ENCODE peak calls at places on chromosomes 2 and 18, in five cellular contexts. U is esophagus muscularis mucosa, S is pancreas, I is hepatocyte, V is IMR-90. Q is an unnamed sample. For H3K9me3 and H3K27me3, the result is how much of the 10 kb centered on the place peaks cover.

GRCh38 chr2:199958014-199958413 is 2.6 kb downstream of the MAIP1 start:
- DNase-seq in V (no peak), I (no peak), S (no peak), U (no peak), Q (no peak)

GRCh38 chr2:203861607-203862006 is 6.0 kb upstream of the CTLA4 start:
- DNase-seq in S (no peak), U (no peak), V (no peak), I (no peak), Q (no peak)

GRCh38 chr18:6741290-6741689 is 11.8 kb downstream of the ARHGAP28 start:
- DNase-seq in U (no peak), I (peak), V (peak), S (no peak), Q (no peak)

GRCh38 chr2:129709956-129710598 is 269.4 kb upstream of the RAB6C start:
- DNase-seq in I (no peak), S (no peak), V (no peak), U (peak), Q (no peak)

GRCh38 chr2:138421315-138421970 is 80.1 kb upstream of the SPOPL start:
- DNase-seq in V (peak), S (no peak), I (peak), U (no peak), Q (no peak)

GRCh38 chr2:134433934-134434333 is 180.1 kb downstream of the MGAT5 start:
- DNase-seq in S (no peak), I (no peak), V (no peak), U (no peak), Q (no peak)

GRCh38 chr2:178397002-178397605 is 53.9 kb downstream of the PRKRA start:
- DNase-seq in I (peak), U (no peak), S (no peak), V (peak), Q (no peak)

GRCh38 chr2:166331468-166331867 is 44.3 kb downstream of the SCN9A start:
- DNase-seq in U (no peak), I (no peak), S (no peak), V (peak), Q (no peak)

GRCh38 chr2:108325756-108326155 is 37.1 kb downstream of the SULT1C2 start:
- DNase-seq in U (peak), I (no peak), V (peak), S (no peak), Q (no peak)

GRCh38 chr2:182068811-182069210 is 83.2 kb downstream of the PPP1R1C start:
- DNase-seq in U (no peak), V (no peak), I (no peak), S (no peak), Q (no peak)

GRCh38 chr2:46803911-46804670 is 111.5 kb downstream of the MCFD2 start:
- DNase-seq in V (peak), S (no peak), I (no peak), U (peak), Q (peak)

GRCh38 chr2:240999873-241000541 is 1.6 kb downstream of the SNED1 start:
- DNase-seq in V (no peak), I (no peak), U (no peak), S (no peak), Q (peak)

GRCh38 chr2:225894240-225894980 is 494.9 kb downstream of the NYAP2 start:
- DNase-seq in S (no peak), U (no peak), I (peak), V (peak), Q (no peak)

GRCh38 chr2:153595939-153596338 is 117.4 kb upstream of the RPRM start:
- DNase-seq in U (no peak), V (no peak), I (no peak), S (no peak), Q (no peak)

GRCh38 chr18:65587491-65587890 is 163.3 kb upstream of the CDH7 start:
- DNase-seq in I (no peak), U (no peak), S (no peak), V (no peak), Q (no peak)

GRCh38 chr2:106296182-106296815 is 102.2 kb upstream of the UXS1 start:
- DNase-seq in U (peak), V (no peak), S (no peak), I (no peak), Q (no peak)

GRCh38 chr2:72270556-72271275 is 123.1 kb upstream of the CYP26B1 start:
- DNase-seq in S (no peak), I (no peak), U (no peak), V (no peak), Q (no peak)

GRCh38 chr2:9266711-9267110 is 60.1 kb downstream of the ASAP2 start:
- DNase-seq in I (no peak), S (no peak), V (no peak), U (no peak), Q (no peak)

GRCh38 chr2:223993634-223994232 is 36.5 kb downstream of the MRPL44 start:
- DNase-seq in S (peak), I (peak), U (no peak), V (peak), Q (no peak)

GRCh38 chr2:207767461-207768167 is 2.1 kb downstream of the FZD5 start:
- DNase-seq in U (no peak), I (peak), V (no peak), S (peak), Q (no peak)

GRCh38 chr18:65746936-65747335 is 3.9 kb upstream of the CDH7 start:
- DNase-seq in S (no peak), I (no peak), U (no peak), V (no peak), Q (no peak)

DNA sequence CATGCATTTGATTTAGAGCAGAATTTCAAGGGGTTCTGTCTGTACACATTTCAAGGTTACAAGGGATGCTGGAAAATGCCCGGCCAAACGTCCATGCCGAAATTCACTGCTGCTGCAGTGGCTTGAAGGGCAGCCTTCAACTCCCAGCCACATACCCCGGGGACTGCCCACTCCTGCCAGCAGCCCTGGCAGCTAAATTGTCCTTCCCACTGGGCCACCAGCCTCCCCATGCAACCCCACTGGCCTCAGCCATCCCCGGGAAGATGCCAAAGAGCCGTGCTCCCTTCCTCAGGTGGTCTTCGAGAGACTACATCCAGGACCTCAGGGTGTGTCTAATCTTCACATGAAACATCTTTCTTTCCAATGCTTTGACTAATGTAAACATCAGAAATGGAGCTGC is 478.7 kb upstream of the MYT1L start:
- DNase-seq in U (no peak), V (no peak), I (no peak), S (no peak), Q (peak)
- H3K9me3 ChIP-seq in U (under half), V (under half), I (under half), S (under half), Q (under half)

DNA sequence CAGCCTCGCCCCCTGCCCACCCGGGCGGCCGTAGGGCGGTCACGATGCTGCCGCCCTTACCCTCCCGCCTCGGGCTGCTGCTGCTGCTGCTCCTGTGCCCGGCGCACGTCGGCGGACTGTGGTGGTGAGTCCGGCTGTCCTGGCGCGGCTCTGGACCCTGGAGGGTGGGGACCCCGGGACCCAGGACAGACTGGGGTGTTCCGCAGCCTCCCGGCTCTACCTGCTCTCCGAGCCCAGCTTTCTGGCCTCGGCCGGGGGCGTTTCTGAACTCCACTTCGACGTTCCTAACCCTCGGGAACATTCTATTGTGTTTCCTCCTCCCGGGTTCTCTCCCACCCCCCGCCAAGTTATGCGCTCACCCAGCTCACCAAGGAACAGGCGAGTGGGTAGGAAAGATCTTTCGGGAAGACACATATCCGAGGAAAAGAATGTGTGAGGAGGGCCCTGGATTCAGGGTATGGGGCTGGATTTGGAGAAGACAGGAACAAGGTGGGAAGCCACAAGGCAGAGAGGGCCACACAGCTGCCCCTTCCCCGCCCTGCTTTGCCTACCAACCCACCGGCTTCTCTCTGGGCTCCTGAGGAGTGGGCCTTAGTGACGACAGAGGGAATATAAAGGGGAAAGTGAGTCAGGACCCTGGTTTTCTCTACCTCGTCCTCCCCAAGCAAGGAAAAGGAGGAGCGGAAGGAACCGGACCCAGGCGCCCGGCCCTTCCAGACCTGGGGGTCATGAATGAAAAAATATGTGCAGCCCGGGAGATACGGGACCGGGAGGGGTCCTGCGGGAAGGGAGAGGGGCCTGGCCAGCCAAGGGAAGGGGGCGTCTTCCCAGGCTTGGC is 608 bp downstream of the WNT6 start:
- DNase-seq in S (no peak), I (no peak), V (no peak), U (no peak), Q (no peak)
- H3K27me3 ChIP-seq in S (under half), I (half or more), V (half or more), U (under half), Q (under half)

DNA sequence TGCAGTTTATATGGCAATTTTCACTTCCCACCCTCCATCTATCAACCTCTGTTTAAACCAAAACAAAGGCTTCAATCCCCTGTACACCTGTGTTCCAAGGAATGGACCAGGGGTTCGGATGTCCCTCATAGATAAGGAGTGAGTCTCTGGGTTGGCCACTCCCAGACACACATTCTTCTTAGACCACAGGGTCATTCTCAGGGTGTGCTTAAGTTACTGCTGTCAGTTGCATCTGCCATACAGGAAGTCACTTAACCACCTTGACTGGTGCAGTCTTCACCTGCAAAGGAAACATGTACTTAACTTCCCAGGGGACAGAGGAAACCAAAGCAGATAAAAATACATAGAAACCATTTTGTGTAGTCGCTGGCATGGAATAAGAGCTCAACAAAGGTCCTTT is 151.0 kb upstream of the NDUFV2 start:
- DNase-seq in S (no peak), V (no peak), I (no peak), U (no peak), Q (no peak)
- H3K4me3 ChIP-seq in S (no peak), V (no peak), I (no peak), U (no peak), Q (no peak)

GRCh38 chr2:172819943-172820342 is 84.3 kb downstream of the RAPGEF4 start:
- DNase-seq in I (no peak), S (no peak), V (no peak), U (no peak), Q (no peak)

GRCh38 chr2:172813314-172813888 is 77.8 kb downstream of the RAPGEF4 start:
- DNase-seq in V (peak), U (no peak), S (no peak), I (peak), Q (no peak)

GRCh38 chr2:172822585-172822984 is 86.9 kb downstream of the RAPGEF4 start:
- DNase-seq in I (no peak), U (no peak), S (no peak), V (no peak), Q (no peak)

GRCh38 chr2:172821370-172822338 is 86.0 kb downstream of the RAPGEF4 start:
- DNase-seq in U (no peak), S (no peak), V (peak), I (no peak), Q (no peak)

DNA sequence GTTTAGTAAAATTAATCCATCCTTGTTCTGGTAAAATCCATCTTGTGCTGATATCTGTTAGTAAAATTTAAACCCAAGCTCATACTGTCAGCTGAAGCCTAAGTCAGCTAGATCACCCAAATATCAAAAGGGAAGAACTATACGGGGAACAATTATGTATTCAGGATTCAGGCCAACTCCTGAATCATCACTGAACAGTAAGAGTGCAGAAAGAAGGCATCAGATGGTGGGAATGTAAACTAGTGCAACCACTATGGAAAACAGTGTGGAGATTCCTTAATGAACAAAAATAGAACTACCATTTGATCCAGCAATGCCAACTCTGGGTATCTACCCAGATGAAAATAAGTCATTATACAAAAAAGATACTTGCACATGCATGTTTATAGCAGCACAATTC is 81.8 kb downstream of the RAPGEF4 start:
- DNase-seq in V (peak), U (no peak), S (no peak), I (no peak), Q (no peak)
- H3K9me3 ChIP-seq in V (under half), U (under half), S (under half), I (under half), Q (under half)

DNA sequence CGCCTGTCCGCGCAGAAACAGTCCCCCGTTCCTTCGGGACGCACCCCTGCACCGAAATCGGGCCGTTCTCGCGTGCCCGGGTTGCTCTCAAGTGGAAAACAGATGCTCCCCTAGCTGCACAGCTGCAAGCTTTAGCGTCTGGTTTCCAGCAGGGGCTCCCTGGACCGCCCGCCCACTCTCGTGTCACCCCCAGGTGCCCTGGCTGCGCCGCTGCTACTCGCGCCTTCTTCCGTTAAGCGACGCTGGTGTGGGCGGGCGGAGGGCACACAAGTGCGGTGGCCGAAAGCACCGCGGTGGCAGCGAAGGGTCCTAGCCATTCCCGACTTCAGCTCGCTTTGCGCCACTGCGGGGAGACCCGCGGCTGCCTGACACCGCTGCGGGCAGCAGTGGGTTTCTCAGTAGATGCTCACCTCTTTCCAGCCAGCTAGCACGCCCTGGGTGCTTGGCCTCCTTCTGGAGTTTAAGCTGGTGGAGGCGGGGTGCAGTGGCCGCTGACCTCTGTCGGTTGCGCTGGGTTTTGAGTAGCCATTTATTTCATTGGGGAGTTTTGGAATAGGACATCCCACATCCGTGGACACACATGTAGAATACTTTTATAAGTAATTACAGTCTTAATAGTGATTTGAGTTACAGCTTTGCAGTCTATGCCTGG is 806 bp downstream of the ZNF407 start:
- DNase-seq in U (peak), I (peak), S (peak), V (peak), Q (no peak)
- H3K27me3 ChIP-seq in U (under half), I (under half), S (under half), V (under half), Q (under half)

DNA sequence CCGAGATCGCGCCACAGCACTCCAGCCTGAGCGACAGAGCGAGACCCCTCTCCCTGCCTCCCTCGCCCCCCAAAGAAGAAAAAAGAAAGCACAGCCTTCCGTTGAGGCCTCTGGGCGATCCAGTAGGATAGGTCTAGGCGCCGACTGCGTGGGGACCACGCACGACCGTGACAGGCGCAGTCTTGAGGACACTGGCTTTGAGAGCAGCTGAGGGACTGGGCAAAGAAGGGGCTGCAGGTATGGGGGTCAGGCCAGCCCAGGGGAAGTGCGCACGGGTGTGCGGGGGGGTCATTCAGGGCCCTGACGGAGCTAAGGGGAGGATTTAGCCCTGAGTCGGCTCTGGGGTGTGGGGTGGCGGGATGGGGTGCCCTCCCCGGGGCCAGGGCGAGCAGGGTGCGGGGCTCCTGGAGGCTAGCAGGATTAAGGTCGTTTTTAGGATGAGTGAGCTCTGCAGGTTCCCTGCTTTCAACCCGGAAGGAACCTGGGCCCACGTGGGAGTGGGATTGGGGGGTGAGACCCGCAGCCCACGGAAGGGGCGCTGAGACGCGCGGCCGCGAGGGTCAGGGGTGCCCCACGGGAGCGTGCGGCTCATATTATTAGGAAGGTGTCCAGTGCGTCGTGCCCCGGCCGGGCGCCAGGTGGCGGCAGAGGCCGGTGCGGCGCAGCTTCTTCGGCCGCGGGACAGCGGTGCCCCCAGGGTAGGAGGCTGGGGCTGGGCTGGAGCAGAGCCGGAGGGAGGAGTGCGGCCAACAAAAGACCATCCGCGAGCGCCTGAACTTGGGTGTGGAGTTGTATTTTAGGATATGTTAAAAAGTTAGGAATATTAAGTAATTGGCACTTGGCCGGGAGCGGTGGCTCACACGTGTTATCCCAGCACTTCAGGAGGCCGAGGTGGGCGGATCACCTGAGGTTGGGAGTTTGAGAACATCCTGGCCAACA is 20.5 kb upstream of the ZNF236 start:
- DNase-seq in S (peak), U (no peak), I (peak), V (peak), Q (no peak)
- H3K4me3 ChIP-seq in S (no peak), U (peak), I (no peak), V (peak), Q (peak)

DNA sequence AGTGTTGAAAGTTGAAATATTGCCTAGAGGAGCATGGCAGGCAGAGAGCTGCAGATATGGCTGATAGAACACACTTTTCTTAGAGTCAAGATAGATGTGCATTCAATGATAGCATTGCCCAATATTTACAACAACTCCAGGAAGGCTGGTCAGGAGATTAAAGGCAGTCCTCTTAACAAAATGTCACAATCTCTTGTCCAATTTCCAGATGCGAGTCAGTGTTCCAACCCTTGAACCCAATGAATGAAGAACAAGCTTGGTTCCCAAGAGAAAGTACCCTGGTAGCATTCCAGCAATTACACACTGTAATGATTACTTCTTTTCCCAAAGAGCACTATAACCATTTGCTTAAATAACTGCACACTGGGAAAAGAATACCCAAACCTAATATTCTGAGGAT is 839.4 kb upstream of the VRK2 start:
- DNase-seq in S (no peak), I (no peak), U (no peak), V (no peak), Q (no peak)
- H3K9me3 ChIP-seq in S (under half), I (under half), U (under half), V (under half), Q (under half)

GRCh38 chr2:219525533-219526232 is 11.4 kb downstream of the ASIC4 start:
- DNase-seq in U (no peak), I (peak), V (no peak), S (no peak), Q (no peak)

GRCh38 chr2:219527076-219527394 is 12.8 kb downstream of the ASIC4 start:
- DNase-seq in S (no peak), V (no peak), U (no peak), I (no peak), Q (no peak)

GRCh38 chr2:219526320-219527075 is 12.2 kb downstream of the ASIC4 start:
- DNase-seq in U (no peak), I (no peak), V (no peak), S (no peak), Q (no peak)

GRCh38 chr2:219523031-219523671 is 8.9 kb downstream of the ASIC4 start:
- DNase-seq in U (no peak), V (no peak), I (no peak), S (no peak), Q (no peak)

GRCh38 chr2:219524817-219525216 is 10.5 kb downstream of the ASIC4 start:
- DNase-seq in I (no peak), S (no peak), U (no peak), V (no peak), Q (no peak)
- H3K27me3 ChIP-seq in I (half or more), S (under half), U (under half), V (under half), Q (under half)